ENCODE peak calls at places on chromosomes 12 and 14, in six cellular contexts. S is IMR-90, Y is NCI-H510A treated with DMSO at 0.1 percent for 48 hours, E is amniotic stem cell, I is Peyer's patch, K is GM04504. Q is an unnamed sample.

GRCh38 chr12:6074979-6075585 is 49.4 kb downstream of the VWF start:
- DNase-seq in K (no peak), Y (no peak), E (no peak), I (peak; percentile 68), S (no peak), Q (no peak)

GRCh38 chr12:61757831-61758505 is 502.2 kb upstream of the USP15 start:
- DNase-seq in K (peak; percentile 20), S (no peak), Y (no peak), I (no peak), E (no peak), Q (peak; percentile 87)

GRCh38 chr14:101889366-101889765 is 75.0 kb upstream of the DYNC1H1 start:
- DNase-seq in Y (no peak), I (no peak), K (no peak), E (no peak), S (no peak), Q (no peak)

GRCh38 chr12:108320503-108321293 is 18.4 kb downstream of the CMKLR1 start:
- DNase-seq in Y (no peak), I (no peak), S (no peak), E (no peak), K (no peak), Q (no peak)

GRCh38 chr12:56724660-56724988 is 475 bp downstream of the NACA start:
- DNase-seq in I (peak; percentile 50), Y (no peak), E (no peak), K (no peak), S (no peak), Q (peak; percentile 24)

GRCh38 chr12:33596061-33596460 is 156.4 kb upstream of the SYT10 start:
- DNase-seq in E (no peak), I (no peak), Y (no peak), K (no peak), S (no peak), Q (no peak)

GRCh38 chr14:31387091-31387490 is 33.3 kb downstream of the HEATR5A start:
- DNase-seq in Y (no peak), K (no peak), I (no peak), S (no peak), E (no peak), Q (no peak)

GRCh38 chr12:56628671-56629458 is 1.3 kb downstream of the BAZ2A start:
- DNase-seq in K (peak; percentile 59), Y (peak; percentile 19), I (peak; percentile 92), S (peak; percentile 74), E (no peak), Q (peak; percentile 91)

GRCh38 chr12:89756638-89757321 is 48.1 kb upstream of the ATP2B1 start:
- DNase-seq in I (no peak), K (peak; percentile 96), Y (no peak), E (peak; percentile 98), S (peak; percentile 99), Q (peak; percentile 99)

GRCh38 chr12:48356041-48356768 is 5.5 kb upstream of the ZNF641 start:
- DNase-seq in Y (no peak), S (no peak), E (no peak), I (no peak), K (no peak), Q (peak; percentile 30)

GRCh38 chr14:49366416-49366815 is 219.8 kb downstream of the RPS29 start:
- DNase-seq in K (no peak), I (no peak), E (no peak), Y (no peak), S (no peak), Q (no peak)

GRCh38 chr12:50221228-50222008 is 54.2 kb upstream of the CERS5 start:
- DNase-seq in Y (peak; percentile 65), E (no peak), K (peak; percentile 85), S (peak; percentile 91), I (no peak), Q (peak; percentile 93)

GRCh38 chr12:124380793-124381453 is 86.0 kb downstream of the RFLNA start:
- DNase-seq in E (no peak), K (no peak), Y (no peak), I (no peak), S (no peak), Q (no peak)

GRCh38 chr14:24059841-24060388 is 8.1 kb downstream of the CARMIL3 start:
- DNase-seq in Y (no peak), I (no peak), K (no peak), S (no peak), E (no peak), Q (no peak)

GRCh38 chr14:100537701-100538565 is 49.3 kb downstream of the BEGAIN start:
- DNase-seq in I (peak; percentile 45), S (no peak), E (no peak), Y (no peak), K (no peak), Q (no peak)

GRCh38 chr12:132018193-132018916 is 68.6 kb downstream of the EP400 start:
- DNase-seq in I (peak; percentile 21), E (no peak), S (peak; percentile 24), Y (no peak), K (no peak), Q (no peak)

GRCh38 chr14:97290977-97291376 is 493.8 kb downstream of the VRK1 start:
- DNase-seq in K (no peak), I (no peak), E (no peak), S (no peak), Y (no peak), Q (no peak)

GRCh38 chr14:68628605-68629310 is 164.1 kb downstream of the ZFP36L1 start:
- DNase-seq in K (no peak), Y (no peak), I (peak; percentile 47), S (no peak), E (no peak), Q (no peak)

GRCh38 chr14:51285102-51285501 is 45.1 kb downstream of the TMX1 start:
- DNase-seq in E (no peak), I (no peak), Y (no peak), K (no peak), S (no peak), Q (no peak)

GRCh38 chr12:88733003-88733402 is 152.7 kb upstream of the KITLG start:
- DNase-seq in I (no peak), Y (no peak), S (no peak), E (no peak), K (no peak), Q (no peak)

GRCh38 chr14:68781161-68782021 is 11.5 kb downstream of the ZFP36L1 start:
- DNase-seq in S (no peak), K (no peak), Y (no peak), E (no peak), I (peak; percentile 79), Q (no peak)

GRCh38 chr14:50403433-50403832 is 6.8 kb upstream of the CDKL1 start:
- DNase-seq in E (no peak), K (no peak), Y (peak; percentile 30), I (no peak), S (peak; percentile 77), Q (peak; percentile 80)

GRCh38 chr14:97395068-97395467 is 597.9 kb downstream of the VRK1 start:
- DNase-seq in Y (peak; percentile 8), S (no peak), E (no peak), I (no peak), K (no peak), Q (no peak)

GRCh38 chr14:59293934-59294661 is 105.6 kb downstream of the DAAM1 start:
- DNase-seq in K (no peak), E (no peak), S (no peak), I (no peak), Y (no peak), Q (no peak)

GRCh38 chr14:28635387-28635786 is 131.2 kb upstream of the FOXG1 start:
- DNase-seq in K (peak; percentile 3), I (no peak), S (peak; percentile 16), Y (peak; percentile 28), E (no peak), Q (peak; percentile 29)

GRCh38 chr14:63287661-63288483 is 30.9 kb downstream of the GPHB5 start:
- DNase-seq in K (peak; percentile 29), E (no peak), Y (no peak), S (peak; percentile 62), I (no peak), Q (peak; percentile 29)

GRCh38 chr12:32586390-32586789 is 92.7 kb upstream of the DNM1L start:
- DNase-seq in Y (no peak), S (peak; percentile 54), E (no peak), K (no peak), I (no peak), Q (no peak)

GRCh38 chr12:24551368-24551767 is 397.5 kb downstream of the BCAT1 start:
- DNase-seq in I (no peak), S (no peak), Y (peak; percentile 75), E (no peak), K (no peak), Q (no peak)

GRCh38 chr14:75232597-75232996 is 46.0 kb upstream of the FOS start:
- DNase-seq in Y (no peak), E (no peak), K (no peak), I (peak; percentile 70), S (no peak), Q (no peak)

GRCh38 chr12:66668311-66668710 is 10.6 kb downstream of the GRIP1 start:
- DNase-seq in Y (no peak), K (no peak), I (no peak), E (no peak), S (no peak), Q (no peak)

GRCh38 chr14:69151458-69152180 is 1.3 kb downstream of the DCAF5 start:
- DNase-seq in S (peak; percentile 67), Y (peak; percentile 73), K (no peak), E (peak; percentile 38), I (peak; percentile 84), Q (peak; percentile 77)

GRCh38 chr14:70771781-70772212 is 37.5 kb downstream of the MAP3K9 start:
- DNase-seq in K (no peak), Y (no peak), I (no peak), E (no peak), S (no peak), Q (no peak)

GRCh38 chr14:24911324-24912095 is 138.4 kb downstream of the STXBP6 start:
- DNase-seq in S (peak; percentile 82), K (peak; percentile 17), E (no peak), Y (no peak), I (no peak), Q (peak; percentile 73)

GRCh38 chr12:23950775-23951391 is 1.4 kb upstream of the SOX5 start:
- DNase-seq in I (peak; percentile 48), E (no peak), K (no peak), S (peak; percentile 17), Y (no peak), Q (peak; percentile 72)

GRCh38 chr12:47077206-47078085 is 2.0 kb upstream of the PCED1B start:
- DNase-seq in Y (no peak), E (no peak), K (no peak), S (no peak), I (no peak), Q (no peak)

GRCh38 chr12:78330131-78330530 is 499.4 kb downstream of the NAV3 start:
- DNase-seq in S (no peak), I (no peak), E (no peak), Y (no peak), K (no peak), Q (no peak)

GRCh38 chr12:48997719-48998496 is 1.3 kb downstream of the DDN start:
- DNase-seq in I (peak; percentile 78), E (no peak), S (no peak), Y (peak; percentile 36), K (no peak), Q (peak; percentile 29)

GRCh38 chr12:6452245-6452731 is 446 bp downstream of the TAPBPL start:
- DNase-seq in Y (no peak), K (no peak), I (peak; percentile 76), E (no peak), S (no peak), Q (no peak)

GRCh38 chr12:13788626-13789025 is 192.8 kb downstream of the GRIN2B start:
- DNase-seq in S (no peak), I (no peak), Y (no peak), E (no peak), K (no peak), Q (no peak)